ENCODE peak calls at places on chromosomes 13 and 19, in six cellular contexts. M is activated T-helper 1 cell treated with Interleukin-2 at 50 U/mL for 16 hours; F is stimulated activated CD4-positive, alpha-beta T cell treated with anti-CD3 and anti-CD28 coated beads, Interleukin-4, amount 100 ng/mL, for 24 hours; R is GM03348; O is KBM-7; U is immature natural killer cell. V is an unnamed sample.

GRCh38 chr13:107395927-107396757 is 819.2 kb downstream of the LIG4 start:
- DNase-seq in U (no peak), O (no peak), R (no peak), M (no peak), F (no peak), V (peak; percentile 4)

GRCh38 chr13:84439108-84439507 is 556.8 kb upstream of the SLITRK1 start:
- DNase-seq in M (no peak), R (peak; percentile 37), O (no peak), U (no peak), F (no peak), V (no peak)

GRCh38 chr13:52879950-52880650 is 31.7 kb upstream of the PCDH8 start:
- DNase-seq in M (no peak), R (no peak), O (no peak), U (no peak), F (no peak), V (no peak)

GRCh38 chr19:8324186-8325050 is 3.1 kb downstream of the RPS28 start:
- DNase-seq in O (peak; percentile 38), M (no peak), F (no peak), U (no peak), R (no peak), V (no peak)

GRCh38 chr19:7942981-7943443 is 454 bp downstream of the TIMM44 start:
- DNase-seq in M (no peak), F (no peak), U (no peak), O (no peak), R (no peak), V (peak; percentile 60)

GRCh38 chr13:28659611-28659970 is 661 bp downstream of the POMP start:
- DNase-seq in O (no peak), U (peak; percentile 65), R (peak; percentile 46), M (no peak), F (peak; percentile 38), V (peak; percentile 86)

GRCh38 chr19:8506402-8506957 is 4.0 kb upstream of the PRAM1 start:
- DNase-seq in O (no peak), U (no peak), M (no peak), R (no peak), F (no peak), V (no peak)

GRCh38 chr19:35901854-35902661 is at the start of gene HCST:
- DNase-seq in M (peak; percentile 18), U (peak; percentile 76), O (peak; percentile 88), F (peak; percentile 40), R (peak; percentile 73), V (no peak)

GRCh38 chr19:31668916-31669315 is 319.7 kb upstream of the TSHZ3 start:
- DNase-seq in R (no peak), M (no peak), F (no peak), U (no peak), O (no peak), V (no peak)

GRCh38 chr19:10713317-10713716 is 4.6 kb upstream of the DNM2 start:
- DNase-seq in U (peak; percentile 28), M (no peak), R (no peak), F (no peak), O (peak; percentile 16), V (no peak)